ENCODE peak calls at places on chromosomes 11 and 22, in four cellular contexts. V is mucosa of gallbladder, W is NCI-H2029, Y is NCI-H2081. C is an unnamed sample.
A peak's percentile ranks its signal among the peaks of the same experiment; 100 is the strongest.

GRCh38 chr11:15826826-15827225 is 529.5 kb downstream of the SOX6 start:
- DNase-seq in V (peak; percentile 16), W (no peak), Y (no peak), C (peak; percentile 89)

GRCh38 chr22:36644333-36644757 is 59.2 kb downstream of the CACNG2 start:
- DNase-seq in V (peak; percentile 75), W (no peak), Y (no peak), C (no peak)

GRCh38 chr11:69442807-69443137 is 38.7 kb upstream of the LINC01488 start:
- DNase-seq in V (no peak), W (no peak), Y (no peak), C (no peak)

GRCh38 chr11:67357831-67358555 is 4.6 kb upstream of the POLD4 start:
- DNase-seq in V (no peak), W (no peak), Y (no peak), C (no peak)

GRCh38 chr11:45097721-45098493 is 48.5 kb upstream of the PRDM11 start:
- DNase-seq in V (peak; percentile 70), W (no peak), Y (no peak), C (no peak)

GRCh38 chr11:17848709-17849108 is 114.1 kb downstream of the KCNC1 start:
- DNase-seq in V (no peak), W (no peak), Y (no peak), C (no peak)

GRCh38 chr11:114183041-114183511 is 113.1 kb upstream of the NNMT start:
- DNase-seq in V (no peak), W (no peak), Y (no peak), C (peak; percentile 46)

GRCh38 chr11:70454197-70454767 is 56.0 kb downstream of the CTTN start:
- DNase-seq in V (no peak), W (no peak), Y (no peak), C (no peak)

GRCh38 chr11:65430406-65431217 is 8.0 kb downstream of the NEAT1 start:
- DNase-seq in V (no peak), W (peak; percentile 44), Y (no peak), C (no peak)

GRCh38 chr11:67299471-67300191 is 3.7 kb upstream of the SSH3 start:
- DNase-seq in V (no peak), W (no peak), Y (no peak), C (peak; percentile 16)

GRCh38 chr11:86182976-86183584 is 61.5 kb upstream of the EED start:
- DNase-seq in V (peak; percentile 67), W (no peak), Y (no peak), C (no peak)

GRCh38 chr11:15629690-15630321 is 515.1 kb downstream of the INSC start:
- DNase-seq in V (peak; percentile 64), W (peak; percentile 13), Y (no peak), C (peak; percentile 59)

GRCh38 chr11:11279956-11280689 is 72.9 kb downstream of the CSNK2A3 start:
- DNase-seq in V (no peak), W (peak; percentile 68), Y (peak; percentile 96), C (no peak)

GRCh38 chr22:46500201-46500600 is 37.2 kb downstream of the CELSR1 start:
- DNase-seq in V (no peak), W (no peak), Y (no peak), C (peak; percentile 60)

GRCh38 chr11:12915093-12915492 is 94.0 kb upstream of the RASSF10 start:
- DNase-seq in V (no peak), W (no peak), Y (no peak), C (no peak)

GRCh38 chr11:77244277-77245014 is 57.0 kb downstream of the GDPD4 start:
- DNase-seq in V (no peak), W (no peak), Y (no peak), C (no peak)

GRCh38 chr22:22878211-22878570 is 9.4 kb upstream of the IGLL5 start:
- DNase-seq in V (no peak), W (no peak), Y (no peak), C (no peak)

GRCh38 chr11:48005878-48006277 is 25.5 kb downstream of the PTPRJ start:
- DNase-seq in V (no peak), W (peak; percentile 66), Y (no peak), C (peak; percentile 49)

GRCh38 chr11:44112083-44112865 is 16.8 kb downstream of the EXT2 start:
- DNase-seq in V (no peak), W (peak; percentile 50), Y (peak; percentile 27), C (no peak)

GRCh38 chr11:125429174-125429707 is 66.8 kb downstream of the FEZ1 start:
- DNase-seq in V (peak; percentile 41), W (no peak), Y (peak; percentile 46), C (peak; percentile 84)

GRCh38 chr11:72263363-72263762 is 19.4 kb upstream of the PHOX2A start:
- DNase-seq in V (no peak), W (no peak), Y (no peak), C (no peak)

GRCh38 chr11:12544986-12545775 is 129.0 kb upstream of the TEAD1 start:
- DNase-seq in V (no peak), W (no peak), Y (no peak), C (no peak)

GRCh38 chr22:42964994-42965699 is 49.8 kb downstream of the PACSIN2 start:
- DNase-seq in V (no peak), W (no peak), Y (no peak), C (no peak)

GRCh38 chr11:60706931-60707330 is 7.5 kb downstream of the MS4A8 start:
- DNase-seq in V (no peak), W (no peak), Y (no peak), C (no peak)

GRCh38 chr22:27377501-27377900 is 424.1 kb downstream of the MN1 start:
- DNase-seq in V (no peak), W (peak; percentile 85), Y (no peak), C (no peak)

GRCh38 chr11:79920480-79920879 is 479.6 kb upstream of the TENM4 start:
- DNase-seq in V (no peak), W (no peak), Y (no peak), C (no peak)

GRCh38 chr11:1453611-1454386 is 32.8 kb downstream of the MOB2 start:
- DNase-seq in V (peak; percentile 25), W (no peak), Y (peak; percentile 59), C (no peak)

GRCh38 chr11:2310073-2310785 is 8.4 kb downstream of the TSPAN32 start:
- DNase-seq in V (no peak), W (no peak), Y (no peak), C (no peak)

GRCh38 chr11:71500601-71501021 is 26.5 kb upstream of the KRTAP5-7 start:
- DNase-seq in V (peak; percentile 84), W (no peak), Y (no peak), C (no peak)

GRCh38 chr11:123684601-123685000 is 30.2 kb upstream of the SCN3B start:
- DNase-seq in V (no peak), W (no peak), Y (no peak), C (no peak)

GRCh38 chr11:120248551-120249278 is 8.8 kb downstream of the POU2F3 start:
- DNase-seq in V (no peak), W (no peak), Y (no peak), C (no peak)

GRCh38 chr11:127651175-127651887 is 650.8 kb upstream of the KIRREL3 start:
- DNase-seq in V (no peak), W (no peak), Y (no peak), C (no peak)

GRCh38 chr11:76627541-76628082 is 42.9 kb downstream of the LRRC32 start:
- DNase-seq in V (no peak), W (no peak), Y (no peak), C (no peak)